ENCODE peak calls at places on chromosomes 1 and 21, in five cellular contexts. E, H, P, U and M are unnamed samples.

GRCh38 chr1:248702714-248703113 is at the start of gene OR14I1:
- DNase-seq in E (no peak), H (no peak), P (no peak), U (no peak), M (no peak)

GRCh38 chr1:205590457-205590768 is 41.4 kb downstream of the ELK4 start:
- DNase-seq in E (no peak), H (no peak), P (no peak), U (no peak), M (no peak)

GRCh38 chr1:35014486-35014885 is 17.3 kb downstream of the ZMYM6 start:
- DNase-seq in E (no peak), H (no peak), P (no peak), U (no peak), M (no peak)

GRCh38 chr1:203290261-203291089 is 14.8 kb upstream of the BTG2 start:
- DNase-seq in E (peak; percentile 62), H (no peak), P (peak; percentile 98), U (peak; percentile 73), M (no peak)

GRCh38 chr1:152110860-152111514 is 4.3 kb downstream of the TCHH start:
- DNase-seq in E (peak; percentile 71), H (peak; percentile 24), P (no peak), U (peak; percentile 36), M (no peak)

GRCh38 chr1:162720996-162721395 is 69.5 kb upstream of the HSD17B7 start:
- DNase-seq in E (no peak), H (no peak), P (no peak), U (peak; percentile 50), M (no peak)

GRCh38 chr21:35484856-35485255 is 435.8 kb upstream of the RUNX1 start:
- DNase-seq in E (no peak), H (no peak), P (no peak), U (no peak), M (no peak)

GRCh38 chr1:162674018-162674608 is 41.8 kb downstream of the DDR2 start:
- DNase-seq in E (no peak), H (no peak), P (no peak), U (peak; percentile 70), M (no peak)

GRCh38 chr1:53732912-53733317 is 6.0 kb downstream of the GLIS1 start:
- DNase-seq in E (peak; percentile 24), H (no peak), P (no peak), U (peak; percentile 97), M (peak; percentile 52)

GRCh38 chr1:188237573-188238353 is 1409.0 kb downstream of the PLA2G4A start:
- DNase-seq in E (peak; percentile 70), H (peak; percentile 8), P (no peak), U (peak; percentile 59), M (no peak)

GRCh38 chr1:16168622-16169021 is 12.8 kb upstream of the EPHA2 start:
- DNase-seq in E (no peak), H (no peak), P (no peak), U (no peak), M (no peak)

GRCh38 chr1:162276493-162276892 is 100.2 kb downstream of the SPATA46 start:
- DNase-seq in E (peak; percentile 16), H (peak; percentile 25), P (no peak), U (peak; percentile 25), M (peak; percentile 10)

GRCh38 chr21:18951291-18952038 is 547.9 kb upstream of the TMPRSS15 start:
- DNase-seq in E (no peak), H (no peak), P (no peak), U (no peak), M (no peak)

GRCh38 chr21:44985441-44986401 is 45.9 kb downstream of the SLX9 start:
- DNase-seq in E (no peak), H (no peak), P (no peak), U (no peak), M (no peak)

GRCh38 chr21:24025101-24025500 is 1582.2 kb downstream of the MRPL39 start:
- DNase-seq in E (no peak), H (no peak), P (no peak), U (no peak), M (no peak)

GRCh38 chr21:16117331-16117730 is 387.5 kb downstream of the USP25 start:
- DNase-seq in E (no peak), H (no peak), P (no peak), U (no peak), M (no peak)

GRCh38 chr1:87334351-87335174 is 5.9 kb downstream of the LMO4 start:
- DNase-seq in E (peak; percentile 24), H (no peak), P (no peak), U (peak; percentile 36), M (no peak)

GRCh38 chr1:50123071-50123470 is 14.4 kb downstream of the ELAVL4 start:
- DNase-seq in E (no peak), H (no peak), P (no peak), U (no peak), M (no peak)

GRCh38 chr1:210049616-210050015 is 111.6 kb downstream of the SYT14 start:
- DNase-seq in E (no peak), H (no peak), P (no peak), U (no peak), M (no peak)

GRCh38 chr1:231957361-231957760 is 330.8 kb downstream of the DISC1 start:
- DNase-seq in E (no peak), H (no peak), P (no peak), U (no peak), M (no peak)

GRCh38 chr1:107358611-107359342 is 217.9 kb downstream of the NTNG1 start:
- DNase-seq in E (no peak), H (no peak), P (no peak), U (no peak), M (no peak)

GRCh38 chr1:107532318-107532717 is 391.5 kb downstream of the NTNG1 start:
- DNase-seq in E (peak; percentile 52), H (no peak), P (no peak), U (no peak), M (no peak)

GRCh38 chr1:5836776-5837440 is 155.3 kb downstream of the NPHP4 start:
- DNase-seq in E (no peak), H (no peak), P (no peak), U (no peak), M (no peak)

GRCh38 chr1:238129677-238130076 is 239.0 kb upstream of the ZP4 start:
- DNase-seq in E (no peak), H (no peak), P (no peak), U (no peak), M (no peak)

GRCh38 chr1:58447891-58448290 is 98.6 kb downstream of the OMA1 start:
- DNase-seq in E (no peak), H (no peak), P (no peak), U (no peak), M (no peak)

GRCh38 chr1:167206166-167206835 is 14.4 kb upstream of the POU2F1 start:
- DNase-seq in E (no peak), H (no peak), P (no peak), U (no peak), M (no peak)

GRCh38 chr1:240455228-240455821 is 156.6 kb downstream of the GREM2 start:
- DNase-seq in E (no peak), H (no peak), P (no peak), U (peak; percentile 22), M (no peak)

GRCh38 chr1:219076536-219076935 is 97.1 kb upstream of the LYPLAL1 start:
- DNase-seq in E (no peak), H (no peak), P (no peak), U (no peak), M (no peak)

GRCh38 chr1:18569811-18570545 is 60.7 kb upstream of the PAX7 start:
- DNase-seq in E (no peak), H (no peak), P (no peak), U (no peak), M (no peak)

GRCh38 chr1:1022322-1023090 is 2.6 kb downstream of the AGRN start:
- DNase-seq in E (no peak), H (no peak), P (no peak), U (no peak), M (no peak)

GRCh38 chr21:42059721-42060120 is 11.4 kb upstream of the UMODL1 start:
- DNase-seq in E (no peak), H (no peak), P (no peak), U (no peak), M (no peak)

DNA sequence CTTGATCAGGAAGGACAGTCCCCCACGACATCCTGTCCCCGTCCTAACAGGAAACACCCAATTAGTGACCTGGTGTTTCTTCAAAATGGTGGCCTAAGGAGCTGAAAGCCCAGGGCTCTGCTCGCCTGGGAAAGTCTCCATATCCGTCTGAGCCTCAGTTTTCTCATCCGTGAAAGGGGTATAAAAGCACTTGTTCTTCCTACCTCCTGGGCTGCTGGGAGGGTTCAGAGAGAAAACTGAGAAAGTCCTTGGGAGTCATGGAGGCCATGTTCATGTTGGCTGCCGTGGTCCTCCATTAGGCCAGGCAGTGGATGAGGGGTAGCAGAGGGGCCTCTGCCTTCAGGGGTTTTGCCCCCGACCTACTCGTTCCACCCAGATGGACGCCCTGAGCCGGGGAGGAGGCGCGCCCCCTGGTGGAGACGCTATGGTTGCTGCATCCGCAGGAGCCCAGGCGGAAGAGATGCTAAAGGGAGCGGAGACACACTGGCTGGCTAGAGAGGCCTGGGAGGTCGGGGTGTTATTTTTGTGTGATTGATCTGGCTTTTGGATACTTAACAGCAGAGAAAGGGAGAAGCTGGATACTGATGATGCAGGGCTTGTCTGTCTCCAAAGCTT is 113.5 kb downstream of the PRDM2 start:
- DNase-seq in E (no peak), H (no peak), P (no peak), U (no peak), M (no peak)
- TF ChIP-seq CTCF in E (peak; percentile 51), H (no peak), P (no peak), U (peak; percentile 53), M (peak; percentile 66)

GRCh38 chr1:33462449-33463164 is 9.8 kb upstream of the ZSCAN20 start:
- DNase-seq in E (no peak), H (no peak), P (no peak), U (no peak), M (no peak)
- TF ChIP-seq CTCF in E (no peak), H (no peak), P (no peak), U (no peak), M (no peak)

GRCh38 chr1:176494436-176494835 is 31.5 kb downstream of the PAPPA2 start:
- DNase-seq in E (no peak), H (no peak), P (no peak), U (no peak), M (no peak)
- TF ChIP-seq CTCF in E (no peak), H (no peak), P (no peak), U (no peak), M (no peak)

GRCh38 chr1:185044981-185045792 is at the start of gene RNF2:
- DNase-seq in E (peak; percentile 68), H (peak; percentile 57), P (peak; percentile 69), U (peak; percentile 71), M (peak; percentile 25)
- TF ChIP-seq CTCF in E (no peak), H (peak; percentile 25), P (no peak), U (no peak), M (no peak)

DNA sequence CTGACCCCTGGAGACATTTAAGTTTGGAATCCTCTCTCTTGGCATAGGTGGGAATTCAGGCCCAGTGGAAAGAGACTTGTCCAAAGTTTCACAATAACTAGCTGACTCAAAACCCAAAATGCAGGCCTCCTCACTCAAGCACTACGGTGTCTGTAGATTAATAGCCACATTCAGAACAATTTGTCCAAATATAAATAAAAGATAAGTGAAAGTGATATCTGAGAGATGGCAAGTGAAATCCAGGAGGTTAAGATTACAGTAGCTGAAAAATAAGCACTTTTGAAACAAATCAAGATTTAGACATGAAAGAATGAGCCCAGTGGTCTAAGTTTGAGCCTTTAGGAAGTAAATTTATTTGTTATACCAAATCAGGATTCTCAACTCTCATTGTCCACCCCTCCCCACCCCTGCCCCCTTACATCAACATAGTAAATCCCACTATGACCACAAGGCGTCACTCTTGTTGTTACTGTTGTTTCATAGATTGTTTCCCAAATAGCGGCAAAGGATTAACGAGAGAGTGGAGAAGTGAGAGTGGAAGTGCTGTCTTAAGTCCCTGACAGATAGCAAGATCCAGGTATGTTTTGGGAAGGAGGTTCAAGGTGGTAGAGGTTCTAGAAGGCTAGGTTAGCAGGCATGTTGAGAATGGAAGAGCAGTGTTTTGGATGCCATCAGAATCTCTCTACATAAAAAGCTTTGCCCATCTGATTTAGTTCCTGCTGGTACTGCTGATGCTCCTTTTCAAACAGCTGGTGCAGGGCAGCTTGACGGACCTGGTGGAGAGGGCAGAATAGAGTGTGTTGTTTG is 7.1 kb upstream of the TPM3 start:
- DNase-seq in E (peak; percentile 48), H (peak; percentile 82), P (no peak), U (peak; percentile 69), M (no peak)
- TF ChIP-seq CTCF in E (peak; percentile 57), H (peak; percentile 70), P (peak; percentile 19), U (peak; percentile 64), M (peak; percentile 58)